ENCODE peak calls at places on chromosomes 2 and 18, in eight cellular contexts. One of them, this sample, is unnamed.

GRCh38 chr2:24652265-24653232 is 140.6 kb downstream of the PTRHD1 start:
- DNase-seq in stimulated activated naive B cell treated with anti-CD40 and anti-IgM and Interleukin-4, amounts not matched to agents 10 μg/mL and 1 μg/mL and 100 μg/mL, for 72 hours: no peak
- DNase-seq in glutamatergic neuron: no peak
- DNase-seq in astrocyte of the spinal cord: no peak
- DNase-seq in tibial artery: no peak
- DNase-seq in effector memory CD8-positive, alpha-beta T cell: no peak
- DNase-seq in WTC11: no peak
- DNase-seq in non-pigmented ciliary epithelial cell: no peak
- DNase-seq in this sample: no peak

GRCh38 chr2:127012868-127013267 is 94.1 kb downstream of the BIN1 start:
- DNase-seq in stimulated activated naive B cell treated with anti-CD40 and anti-IgM and Interleukin-4, amounts not matched to agents 10 μg/mL and 1 μg/mL and 100 μg/mL, for 72 hours: no peak
- DNase-seq in glutamatergic neuron: no peak
- DNase-seq in astrocyte of the spinal cord: no peak
- DNase-seq in tibial artery: no peak
- DNase-seq in effector memory CD8-positive, alpha-beta T cell: no peak
- DNase-seq in WTC11: no peak
- DNase-seq in non-pigmented ciliary epithelial cell: no peak
- DNase-seq in this sample: no peak

GRCh38 chr2:180991361-180991760 is 11.0 kb downstream of the UBE2E3 start:
- DNase-seq in stimulated activated naive B cell treated with anti-CD40 and anti-IgM and Interleukin-4, amounts not matched to agents 10 μg/mL and 1 μg/mL and 100 μg/mL, for 72 hours: no peak
- DNase-seq in glutamatergic neuron: no peak
- DNase-seq in astrocyte of the spinal cord: no peak
- DNase-seq in tibial artery: no peak
- DNase-seq in effector memory CD8-positive, alpha-beta T cell: no peak
- DNase-seq in WTC11: no peak
- DNase-seq in non-pigmented ciliary epithelial cell: no peak
- DNase-seq in this sample: no peak

GRCh38 chr18:48713302-48713701 is 174.5 kb downstream of the CTIF start:
- DNase-seq in stimulated activated naive B cell treated with anti-CD40 and anti-IgM and Interleukin-4, amounts not matched to agents 10 μg/mL and 1 μg/mL and 100 μg/mL, for 72 hours: no peak
- DNase-seq in glutamatergic neuron: no peak
- DNase-seq in astrocyte of the spinal cord: no peak
- DNase-seq in tibial artery: peak; percentile 52
- DNase-seq in effector memory CD8-positive, alpha-beta T cell: no peak
- DNase-seq in WTC11: no peak
- DNase-seq in non-pigmented ciliary epithelial cell: no peak
- DNase-seq in this sample: no peak

GRCh38 chr18:58624011-58624410 is 4.9 kb downstream of the ALPK2 start:
- DNase-seq in stimulated activated naive B cell treated with anti-CD40 and anti-IgM and Interleukin-4, amounts not matched to agents 10 μg/mL and 1 μg/mL and 100 μg/mL, for 72 hours: no peak
- DNase-seq in glutamatergic neuron: no peak
- DNase-seq in astrocyte of the spinal cord: peak; percentile 87
- DNase-seq in tibial artery: no peak
- DNase-seq in effector memory CD8-positive, alpha-beta T cell: no peak
- DNase-seq in WTC11: no peak
- DNase-seq in non-pigmented ciliary epithelial cell: no peak
- DNase-seq in this sample: no peak

GRCh38 chr2:18475884-18476283 is 84.6 kb downstream of the RDH14 start:
- DNase-seq in stimulated activated naive B cell treated with anti-CD40 and anti-IgM and Interleukin-4, amounts not matched to agents 10 μg/mL and 1 μg/mL and 100 μg/mL, for 72 hours: no peak
- DNase-seq in glutamatergic neuron: no peak
- DNase-seq in astrocyte of the spinal cord: no peak
- DNase-seq in tibial artery: no peak
- DNase-seq in effector memory CD8-positive, alpha-beta T cell: no peak
- DNase-seq in WTC11: no peak
- DNase-seq in non-pigmented ciliary epithelial cell: no peak
- DNase-seq in this sample: no peak

GRCh38 chr2:109057686-109058085 is 68.7 kb upstream of the EDAR start:
- DNase-seq in stimulated activated naive B cell treated with anti-CD40 and anti-IgM and Interleukin-4, amounts not matched to agents 10 μg/mL and 1 μg/mL and 100 μg/mL, for 72 hours: no peak
- DNase-seq in glutamatergic neuron: no peak
- DNase-seq in astrocyte of the spinal cord: no peak
- DNase-seq in tibial artery: no peak
- DNase-seq in effector memory CD8-positive, alpha-beta T cell: no peak
- DNase-seq in WTC11: no peak
- DNase-seq in non-pigmented ciliary epithelial cell: no peak
- DNase-seq in this sample: no peak

GRCh38 chr2:121866789-121867188 is 111.3 kb downstream of the TSN start:
- DNase-seq in stimulated activated naive B cell treated with anti-CD40 and anti-IgM and Interleukin-4, amounts not matched to agents 10 μg/mL and 1 μg/mL and 100 μg/mL, for 72 hours: no peak
- DNase-seq in glutamatergic neuron: no peak
- DNase-seq in astrocyte of the spinal cord: no peak
- DNase-seq in tibial artery: no peak
- DNase-seq in effector memory CD8-positive, alpha-beta T cell: no peak
- DNase-seq in WTC11: no peak
- DNase-seq in non-pigmented ciliary epithelial cell: no peak
- DNase-seq in this sample: no peak

GRCh38 chr2:102061286-102061699 is 69.5 kb downstream of the IL1R2 start:
- DNase-seq in stimulated activated naive B cell treated with anti-CD40 and anti-IgM and Interleukin-4, amounts not matched to agents 10 μg/mL and 1 μg/mL and 100 μg/mL, for 72 hours: no peak
- DNase-seq in glutamatergic neuron: no peak
- DNase-seq in astrocyte of the spinal cord: no peak
- DNase-seq in tibial artery: no peak
- DNase-seq in effector memory CD8-positive, alpha-beta T cell: no peak
- DNase-seq in WTC11: no peak
- DNase-seq in non-pigmented ciliary epithelial cell: no peak
- DNase-seq in this sample: no peak

GRCh38 chr18:79545255-79545654 is 134.3 kb upstream of the CTDP1 start:
- DNase-seq in stimulated activated naive B cell treated with anti-CD40 and anti-IgM and Interleukin-4, amounts not matched to agents 10 μg/mL and 1 μg/mL and 100 μg/mL, for 72 hours: no peak
- DNase-seq in glutamatergic neuron: peak; percentile 7
- DNase-seq in astrocyte of the spinal cord: no peak
- DNase-seq in tibial artery: no peak
- DNase-seq in effector memory CD8-positive, alpha-beta T cell: no peak
- DNase-seq in WTC11: no peak
- DNase-seq in non-pigmented ciliary epithelial cell: no peak
- DNase-seq in this sample: no peak

GRCh38 chr2:26455801-26456700 is 21.9 kb downstream of the OTOF start:
- DNase-seq in stimulated activated naive B cell treated with anti-CD40 and anti-IgM and Interleukin-4, amounts not matched to agents 10 μg/mL and 1 μg/mL and 100 μg/mL, for 72 hours: no peak
- DNase-seq in glutamatergic neuron: no peak
- DNase-seq in astrocyte of the spinal cord: no peak
- DNase-seq in tibial artery: peak; percentile 38
- DNase-seq in effector memory CD8-positive, alpha-beta T cell: no peak
- DNase-seq in WTC11: no peak
- DNase-seq in non-pigmented ciliary epithelial cell: no peak
- DNase-seq in this sample: no peak